ENCODE peak calls at places on chromosomes 2 and 18, in six cellular contexts. B, E, U, L, G and P are unnamed samples.
A peak's percentile ranks its signal among the peaks of the same experiment; 100 is the strongest.

GRCh38 chr2:187274146-187274545 is 173.9 kb downstream of the CALCRL start:
- DNase-seq in B (no peak), E (no peak), U (no peak), L (no peak), G (no peak), P (no peak)

GRCh38 chr18:3816601-3817363 is 366.8 kb downstream of the TGIF1 start:
- DNase-seq in B (peak; percentile 64), E (peak; percentile 89), U (no peak), L (peak; percentile 44), G (no peak), P (no peak)

GRCh38 chr2:51624995-51625394 is 593.1 kb upstream of the NRXN1 start:
- DNase-seq in B (peak; percentile 10), E (no peak), U (no peak), L (no peak), G (no peak), P (no peak)

GRCh38 chr2:200534572-200534971 is 8.6 kb downstream of the SGO2 start:
- DNase-seq in B (no peak), E (no peak), U (no peak), L (no peak), G (no peak), P (no peak)

GRCh38 chr2:197145471-197146056 is 165.0 kb downstream of the ANKRD44 start:
- DNase-seq in B (no peak), E (no peak), U (no peak), L (no peak), G (peak; percentile 89), P (peak; percentile 93)

GRCh38 chr18:44341759-44342158 is 338.9 kb upstream of the SETBP1 start:
- DNase-seq in B (no peak), E (no peak), U (no peak), L (no peak), G (no peak), P (no peak)

GRCh38 chr2:31322376-31322775 is 88.4 kb downstream of the EHD3 start:
- DNase-seq in B (no peak), E (no peak), U (no peak), L (no peak), G (no peak), P (no peak)

GRCh38 chr2:55489467-55490062 is 30.0 kb upstream of the CFAP36 start:
- DNase-seq in B (no peak), E (no peak), U (no peak), L (no peak), G (no peak), P (no peak)

GRCh38 chr2:118878531-118879149 is 31.2 kb upstream of the EN1 start:
- DNase-seq in B (no peak), E (no peak), U (no peak), L (no peak), G (no peak), P (peak; percentile 49)

GRCh38 chr2:17413031-17413430 is 105.2 kb downstream of the RAD51AP2 start:
- DNase-seq in B (no peak), E (no peak), U (no peak), L (no peak), G (no peak), P (no peak)

GRCh38 chr2:17422066-17422465 is 96.2 kb downstream of the RAD51AP2 start:
- DNase-seq in B (no peak), E (no peak), U (no peak), L (no peak), G (no peak), P (no peak)

DNA sequence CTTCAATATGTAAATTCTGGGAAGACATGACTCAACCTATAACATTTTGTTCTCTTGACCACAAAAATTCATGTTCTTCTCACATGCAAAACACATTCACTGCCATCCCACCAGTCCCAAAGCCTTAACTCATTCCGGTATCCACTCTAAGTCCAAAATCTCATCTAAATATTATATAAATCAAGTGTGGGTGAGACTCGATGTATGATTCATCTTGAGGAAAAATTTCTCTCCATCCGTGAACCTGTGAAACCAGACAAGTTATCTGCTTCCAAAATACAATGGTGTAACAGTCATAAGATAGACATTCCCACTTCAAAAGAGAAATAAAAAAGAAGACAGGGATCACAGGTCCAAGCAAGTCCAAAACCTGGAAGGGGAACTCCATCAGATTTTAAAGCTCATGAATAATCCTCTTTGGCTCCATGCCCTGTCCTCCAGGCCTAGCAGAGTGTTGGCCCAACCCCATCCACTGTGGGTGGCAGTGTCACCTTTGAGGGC is 101.3 kb downstream of the RAD51AP2 start:
- DNase-seq in B (no peak), E (no peak), U (no peak), L (no peak), G (no peak), P (no peak)
- H3K4me3 ChIP-seq in B (no peak overlapping the region), E (no peak overlapping the region), U (no peak overlapping the region), L (no peak overlapping the region), G (no peak overlapping the region), P (no peak overlapping the region)

GRCh38 chr2:207468504-207468903 is 61.3 kb upstream of the CREB1 start:
- DNase-seq in B (no peak), E (no peak), U (no peak), L (no peak), G (no peak), P (no peak)

GRCh38 chr2:207463433-207463832 is 66.3 kb upstream of the CREB1 start:
- DNase-seq in B (no peak), E (no peak), U (no peak), L (no peak), G (no peak), P (no peak)

GRCh38 chr2:207467716-207468347 is 61.9 kb upstream of the CREB1 start:
- DNase-seq in B (no peak), E (no peak), U (peak; percentile 9), L (no peak), G (peak; percentile 16), P (no peak)

GRCh38 chr2:207463996-207464395 is 65.8 kb upstream of the CREB1 start:
- DNase-seq in B (no peak), E (no peak), U (no peak), L (no peak), G (no peak), P (no peak)

GRCh38 chr2:207465894-207466293 is 63.9 kb upstream of the CREB1 start:
- DNase-seq in B (no peak), E (no peak), U (no peak), L (no peak), G (no peak), P (no peak)
- TF ChIP-seq MYC in B (no peak), E (no peak), U (no peak), L (no peak), G (no peak), P (no peak)

GRCh38 chr18:74389161-74389927 is 67.8 kb downstream of the DIPK1C start:
- DNase-seq in B (no peak), E (no peak), U (no peak), L (no peak), G (no peak), P (no peak)

GRCh38 chr18:74389991-74390390 is 67.1 kb downstream of the DIPK1C start:
- DNase-seq in B (no peak), E (no peak), U (no peak), L (no peak), G (no peak), P (peak; percentile 25)

GRCh38 chr18:74390900-74391299 is 66.2 kb downstream of the DIPK1C start:
- DNase-seq in B (no peak), E (no peak), U (no peak), L (no peak), G (no peak), P (peak; percentile 57)

GRCh38 chr18:74387362-74387761 is 69.7 kb downstream of the DIPK1C start:
- DNase-seq in B (no peak), E (no peak), U (no peak), L (no peak), G (no peak), P (no peak)

DNA sequence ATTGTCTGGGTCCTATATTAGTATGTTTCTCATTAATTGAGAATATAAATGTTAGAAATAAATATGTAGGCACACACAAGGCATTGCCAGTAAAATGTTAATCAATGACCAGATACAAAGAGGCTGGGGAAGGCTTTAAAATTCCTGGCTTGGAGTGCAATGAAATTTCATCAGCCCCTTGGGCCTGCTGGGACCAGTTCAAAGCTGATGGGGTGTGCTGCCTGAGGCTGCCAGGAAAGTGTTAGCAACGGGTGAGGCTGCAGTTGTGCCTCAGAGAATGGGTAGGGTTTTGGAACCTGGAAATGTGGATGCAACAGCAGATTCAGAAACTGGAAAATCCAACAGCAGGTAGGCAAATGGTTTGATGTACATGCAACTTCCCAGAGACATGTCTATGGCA is 68.9 kb downstream of the DIPK1C start:
- DNase-seq in B (no peak), E (no peak), U (no peak), L (no peak), G (no peak), P (no peak)
- H3K4me3 ChIP-seq in B (no peak overlapping the region), E (no peak overlapping the region), U (no peak overlapping the region), L (no peak overlapping the region), G (no peak overlapping the region), P (no peak overlapping the region)

GRCh38 chr18:75170022-75170789 is 38.7 kb downstream of the PTGR3 start:
- DNase-seq in B (no peak), E (no peak), U (no peak), L (peak; percentile 22), G (no peak), P (no peak)
- TF ChIP-seq MYC in B (no peak), E (no peak), U (no peak), L (no peak), G (no peak), P (no peak)

GRCh38 chr18:48161201-48161910 is 230.9 kb upstream of the SMAD2 start:
- DNase-seq in B (peak; percentile 26), E (peak; percentile 49), U (peak; percentile 90), L (no peak), G (no peak), P (peak; percentile 90)
- H3K4me3 ChIP-seq in B (peak overlapping the region; percentile 12), E (peak overlapping the region; percentile 72), U (peak overlapping the region; percentile 30), L (peak overlapping the region; percentile 59), G (no peak overlapping the region), P (peak overlapping the region; percentile 68)